ENCODE peak calls at places on chromosomes 16 and 17, in five cellular contexts. Q is OCI-LY7, M is T-helper 1 cell, S is esophagus squamous epithelium, X is mucosa of descending colon. N is an unnamed sample.

GRCh38 chr17:3754458-3755334 is 31.0 kb downstream of the HASPIN start:
- DNase-seq in Q (no peak), M (peak), S (no peak), X (peak), N (peak)

GRCh38 chr16:27529962-27530361 is 19.8 kb downstream of the GTF3C1 start:
- DNase-seq in Q (no peak), M (no peak), S (no peak), X (no peak), N (no peak)

GRCh38 chr16:84540194-84540593 is 35.7 kb upstream of the MEAK7 start:
- DNase-seq in Q (no peak), M (no peak), S (no peak), X (peak), N (no peak)

GRCh38 chr16:27690604-27691003 is 140.7 kb downstream of the KATNIP start:
- DNase-seq in Q (peak), M (no peak), S (no peak), X (peak), N (peak)

GRCh38 chr17:18984273-18985114 is 20.1 kb downstream of the FAM83G start:
- DNase-seq in Q (no peak), M (no peak), S (no peak), X (peak), N (no peak)

GRCh38 chr16:55189975-55190636 is 133.9 kb upstream of the IRX6 start:
- DNase-seq in Q (no peak), M (no peak), S (no peak), X (no peak), N (no peak)

GRCh38 chr16:13594798-13595197 is 325.2 kb upstream of the ERCC4 start:
- DNase-seq in Q (no peak), M (no peak), S (no peak), X (no peak), N (no peak)

GRCh38 chr17:8572767-8573166 is 57.8 kb downstream of the MYH10 start:
- DNase-seq in Q (no peak), M (no peak), S (no peak), X (no peak), N (no peak)

GRCh38 chr17:62051053-62051452 is 14.0 kb downstream of the MED13 start:
- DNase-seq in Q (no peak), M (no peak), S (no peak), X (no peak), N (no peak)

GRCh38 chr17:70276931-70277330 is 107.6 kb downstream of the KCNJ2 start:
- DNase-seq in Q (no peak), M (no peak), S (no peak), X (no peak), N (no peak)

GRCh38 chr17:29401237-29401636 is 11.1 kb downstream of the TAOK1 start:
- DNase-seq in Q (peak), M (no peak), S (no peak), X (no peak), N (no peak)

GRCh38 chr17:56810286-56810781 is 23.4 kb downstream of the C17orf67 start:
- DNase-seq in Q (no peak), M (no peak), S (no peak), X (no peak), N (no peak)

GRCh38 chr17:29588561-29589411 is 662 bp downstream of the GIT1 start:
- DNase-seq in Q (peak), M (no peak), S (no peak), X (peak), N (no peak)

GRCh38 chr16:4010225-4011158 is 105.8 kb downstream of the ADCY9 start:
- DNase-seq in Q (no peak), M (no peak), S (no peak), X (no peak), N (no peak)

GRCh38 chr16:14309001-14309886 is 238.1 kb downstream of the MRTFB start:
- DNase-seq in Q (peak), M (no peak), S (no peak), X (no peak), N (no peak)

GRCh38 chr17:35295686-35296085 is 52.8 kb downstream of the SLFN5 start:
- DNase-seq in Q (no peak), M (no peak), S (no peak), X (no peak), N (no peak)

GRCh38 chr17:17940451-17940911 is 31.7 kb downstream of the TOM1L2 start:
- DNase-seq in Q (no peak), M (no peak), S (no peak), X (no peak), N (no peak)

GRCh38 chr16:4370151-4370550 is 1.5 kb upstream of the VASN start:
- DNase-seq in Q (no peak), M (no peak), S (no peak), X (no peak), N (no peak)

GRCh38 chr16:14202697-14203096 is 131.6 kb downstream of the MRTFB start:
- DNase-seq in Q (no peak), M (no peak), S (no peak), X (no peak), N (no peak)

GRCh38 chr16:58815188-58815888 is 81.2 kb upstream of the GOT2 start:
- DNase-seq in Q (no peak), M (no peak), S (no peak), X (no peak), N (no peak)

GRCh38 chr16:54651851-54652770 is 278.6 kb upstream of the IRX5 start:
- DNase-seq in Q (no peak), M (no peak), S (no peak), X (no peak), N (no peak)

GRCh38 chr16:31138621-31139578 is 3.4 kb upstream of the PRSS8 start:
- DNase-seq in Q (no peak), M (no peak), S (no peak), X (peak), N (peak)

GRCh38 chr16:67063008-67063407 is 34.1 kb downstream of the CBFB start:
- DNase-seq in Q (no peak), M (no peak), S (no peak), X (no peak), N (no peak)

GRCh38 chr17:44360826-44361225 is 2.8 kb downstream of the FAM171A2 start:
- DNase-seq in Q (no peak), M (no peak), S (no peak), X (no peak), N (no peak)

GRCh38 chr17:48492401-48493298 is 38.2 kb downstream of the HOXB1 start:
- DNase-seq in Q (no peak), M (peak), S (no peak), X (peak), N (peak)

GRCh38 chr16:57384248-57385070 is 12.2 kb downstream of the CX3CL1 start:
- DNase-seq in Q (peak), M (no peak), S (no peak), X (peak), N (no peak)

GRCh38 chr16:50261707-50262235 is 4.6 kb upstream of the ADCY7 start:
- DNase-seq in Q (no peak), M (no peak), S (no peak), X (peak), N (no peak)

GRCh38 chr17:164536-165235 is 16.8 kb downstream of the DOC2B start:
- DNase-seq in Q (peak), M (peak), S (no peak), X (no peak), N (no peak)

N was measured in Right ventricle myocardium superior.